ENCODE peak calls at places on chromosome 20, in four cellular contexts. W is left lung, T is choroid plexus epithelial cell, G is endothelial cell. Z is an unnamed sample.
A peak's percentile ranks its signal among the peaks of the same experiment; 100 is the strongest.

GRCh38 chr20:48901326-48901725 is 20.2 kb upstream of the ARFGEF2 start:
- DNase-seq in T (no peak), W (no peak), G (no peak), Z (no peak)

GRCh38 chr20:45935416-45936046 is 1.0 kb downstream of the PCIF1 start:
- DNase-seq in T (peak; percentile 64), G (no peak), W (no peak), Z (no peak)

GRCh38 chr20:34072076-34072475 is 40.0 kb downstream of the EIF2S2 start:
- DNase-seq in G (no peak), W (no peak), T (no peak), Z (no peak)

GRCh38 chr20:16062661-16063591 is 510.3 kb downstream of the KIF16B start:
- DNase-seq in W (no peak), G (no peak), T (no peak), Z (no peak)

GRCh38 chr20:39429716-39430115 is 467.6 kb downstream of the DHX35 start:
- DNase-seq in T (no peak), W (no peak), G (peak; percentile 4), Z (no peak)

GRCh38 chr20:47676219-47676721 is 109.0 kb downstream of the SULF2 start:
- DNase-seq in T (no peak), G (no peak), W (no peak), Z (no peak)

GRCh38 chr20:58084566-58084965 is 143.9 kb downstream of the ANKRD60 start:
- DNase-seq in W (no peak), T (no peak), G (no peak), Z (no peak)

GRCh38 chr20:12928755-12929401 is 79.9 kb upstream of the SPTLC3 start:
- DNase-seq in W (no peak), T (peak; percentile 92), G (no peak), Z (no peak)

GRCh38 chr20:46308258-46309157 is at the start of gene CDH22:
- DNase-seq in G (peak; percentile 69), W (peak; percentile 55), T (peak; percentile 40), Z (peak; percentile 47)

GRCh38 chr20:35568645-35569044 is 26.8 kb downstream of the ERGIC3 start:
- DNase-seq in T (no peak), G (no peak), W (peak; percentile 3), Z (no peak)

GRCh38 chr20:19129976-19130612 is 82.3 kb upstream of the SLC24A3 start:
- DNase-seq in G (no peak), T (no peak), W (no peak), Z (no peak)

GRCh38 chr20:36950432-36951197 is 893 bp downstream of the SAMHD1 start:
- DNase-seq in T (peak; percentile 23), W (peak; percentile 80), G (peak; percentile 31), Z (no peak)

GRCh38 chr20:44990425-44990824 is 24.1 kb downstream of the STK4 start:
- DNase-seq in G (no peak), T (peak; percentile 25), W (no peak), Z (no peak)

GRCh38 chr20:45358282-45359068 is 4.5 kb upstream of the SYS1 start:
- DNase-seq in T (peak; percentile 84), G (no peak), W (no peak), Z (no peak)

GRCh38 chr20:53360815-53361214 is 232.8 kb downstream of the ZNF217 start:
- DNase-seq in G (no peak), T (no peak), W (no peak), Z (no peak)

GRCh38 chr20:47265214-47265613 is 91.3 kb downstream of the ZMYND8 start:
- DNase-seq in G (no peak), T (no peak), W (no peak), Z (no peak)

GRCh38 chr20:7094438-7094997 is 327.0 kb downstream of the BMP2 start:
- DNase-seq in W (no peak), G (peak; percentile 68), T (peak; percentile 72), Z (no peak)

GRCh38 chr20:37999526-38000263 is 33.6 kb downstream of the TTI1 start:
- DNase-seq in W (no peak), T (no peak), G (no peak), Z (no peak)
- TF ChIP-seq CTCF in W (no peak), T (no peak), G (no peak), Z (no peak)

DNA sequence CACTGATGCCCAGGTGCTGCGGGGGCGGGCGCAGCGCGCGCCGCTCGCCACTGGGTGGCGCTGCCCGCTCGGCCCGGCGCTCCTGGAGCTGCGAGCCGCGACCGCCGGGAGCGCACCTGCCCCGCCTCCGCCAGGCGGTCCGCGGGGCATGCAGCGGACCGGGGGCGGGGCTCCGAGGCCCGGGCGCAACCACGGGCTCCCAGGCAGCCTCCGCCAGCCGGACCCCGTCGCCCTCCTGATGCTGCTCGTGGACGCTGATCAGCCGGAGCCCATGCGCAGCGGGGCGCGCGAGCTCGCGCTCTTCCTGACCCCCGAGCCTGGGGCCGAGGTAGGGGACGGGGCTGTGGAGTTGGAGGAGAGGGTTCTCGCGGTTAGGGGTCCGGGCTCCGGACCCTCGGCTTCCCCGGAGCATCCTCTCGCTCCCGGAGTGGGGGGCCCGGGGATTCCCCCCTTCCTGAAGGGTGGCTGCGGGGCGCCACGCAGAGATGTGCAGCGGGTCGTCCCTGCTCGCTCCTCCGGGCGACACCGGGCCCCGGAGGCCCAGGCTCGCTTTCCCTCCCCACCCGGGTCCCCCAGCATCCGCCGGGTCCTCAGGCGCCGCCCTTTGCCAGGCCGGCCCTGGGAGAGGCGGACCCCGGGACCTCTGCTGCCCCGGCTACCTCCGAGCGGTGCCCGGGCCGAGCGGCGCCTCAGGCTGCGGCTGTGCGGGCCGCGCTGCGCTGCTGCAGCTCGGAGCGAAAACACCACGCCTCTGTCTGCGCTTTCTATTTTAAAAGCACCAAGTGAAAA is at the start of gene BCAS4:
- DNase-seq in T (peak; percentile 72), W (peak; percentile 93), G (peak; percentile 90), Z (peak; percentile 84)
- TF ChIP-seq CTCF in T (peak; percentile 53), W (peak; percentile 76), G (peak; percentile 80), Z (peak; percentile 93)

DNA sequence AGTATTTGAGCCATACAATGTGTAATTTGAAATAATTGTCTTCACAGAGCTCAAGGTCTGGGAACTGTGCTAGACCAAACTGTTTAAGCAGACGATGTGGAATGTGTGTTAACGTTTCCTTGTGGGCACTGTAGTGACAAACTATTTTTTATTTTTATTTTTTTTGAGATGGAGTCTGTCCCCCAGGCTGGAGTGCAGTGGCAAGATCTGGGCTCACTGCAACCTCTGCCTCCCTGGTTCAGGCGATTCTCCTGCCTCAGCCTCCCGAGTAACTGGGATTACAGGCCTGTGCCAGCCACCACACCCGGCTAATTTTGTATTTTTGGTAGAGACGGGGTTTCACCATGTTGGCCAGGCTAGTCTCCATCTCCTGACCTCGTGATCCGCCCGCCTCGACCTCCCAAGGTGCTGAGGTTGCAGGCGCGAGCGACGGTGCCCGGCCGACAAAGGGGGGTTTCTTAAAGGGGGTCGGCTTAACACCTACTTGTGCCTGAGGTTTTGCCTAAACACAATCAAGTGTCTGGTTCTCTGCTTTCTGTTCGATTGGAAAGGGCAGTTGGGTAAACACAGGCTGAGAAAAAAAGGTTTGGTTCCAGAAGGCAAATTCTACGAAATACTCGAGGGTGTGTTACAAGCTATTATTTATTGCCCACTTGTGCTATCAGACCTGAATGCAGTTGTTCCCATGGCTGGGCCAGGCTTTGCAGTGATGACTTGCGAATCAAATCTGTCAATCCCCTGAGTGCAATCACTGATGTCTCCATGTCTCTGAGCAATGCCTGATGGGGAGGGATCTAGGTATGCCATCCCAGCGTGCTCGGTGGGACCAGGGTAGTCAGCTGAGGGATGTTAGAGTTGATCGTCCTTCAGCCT is 1.3 kb downstream of the NOP56 start:
- DNase-seq in W (no peak), G (no peak), T (no peak), Z (no peak)
- TF ChIP-seq CTCF in W (no peak), G (no peak), T (no peak), Z (no peak)

GRCh38 chr20:11569163-11569562 is 348.5 kb upstream of the BTBD3 start:
- DNase-seq in T (no peak), G (no peak), W (no peak), Z (no peak)
- TF ChIP-seq CTCF in T (no peak), G (no peak), W (no peak), Z (no peak)

DNA sequence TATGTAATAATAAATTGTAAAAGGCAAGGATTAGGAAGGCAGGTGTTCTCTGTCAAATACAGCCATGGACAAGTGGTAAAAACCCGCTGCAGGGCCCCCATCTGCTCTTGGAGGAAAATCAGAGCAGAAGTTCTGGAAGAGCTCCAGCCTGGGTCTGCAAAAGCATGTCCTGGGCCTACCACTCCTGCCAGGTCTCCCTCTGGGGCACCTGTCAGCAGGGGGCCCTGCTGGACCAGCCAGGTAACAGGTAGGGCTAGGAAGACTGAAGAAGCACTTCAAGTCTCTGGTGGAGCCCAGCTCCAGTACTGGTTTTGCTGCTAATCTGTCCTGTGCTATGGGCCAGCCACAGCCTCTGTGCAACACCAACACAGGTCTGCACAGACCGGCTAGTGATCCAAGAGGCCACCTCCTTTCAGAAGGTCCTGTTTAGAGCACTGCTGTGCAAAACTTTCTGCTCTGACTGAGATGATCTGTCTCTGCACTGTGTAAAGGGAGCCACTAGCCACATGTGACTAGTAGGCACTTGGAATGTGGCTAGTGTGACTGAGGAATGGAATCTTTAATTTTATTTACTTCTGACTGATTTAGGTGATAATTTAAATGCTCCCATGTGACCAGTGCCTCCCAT is 30.2 kb downstream of the RRBP1 start:
- DNase-seq in G (no peak), W (no peak), T (no peak), Z (no peak)
- TF ChIP-seq CTCF in G (no peak), W (no peak), T (no peak), Z (peak; percentile 37)

DNA sequence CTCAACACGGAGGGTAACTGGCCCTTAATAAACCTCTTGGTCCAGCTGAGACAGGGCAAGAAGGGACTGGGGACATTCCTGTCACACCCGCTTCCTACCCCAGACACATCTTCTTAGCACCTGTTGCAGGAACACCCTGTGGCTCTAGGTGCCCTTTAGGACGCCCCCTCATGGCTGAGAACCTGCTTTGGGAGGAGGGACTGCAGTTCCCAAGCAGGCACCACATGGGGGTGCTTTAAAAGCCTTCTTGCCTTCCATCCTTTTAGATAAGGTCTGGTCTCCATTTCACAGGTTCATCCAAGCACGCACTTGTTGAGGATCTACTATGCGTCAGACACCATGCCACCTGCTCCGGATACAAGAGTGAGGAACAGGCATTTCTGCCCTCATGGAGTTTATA is 26.6 kb downstream of the NSFL1C start:
- DNase-seq in W (no peak), G (peak; percentile 37), T (peak; percentile 45), Z (no peak)
- TF ChIP-seq CTCF in W (no peak), G (no peak), T (peak; percentile 69), Z (peak; percentile 20)

GRCh38 chr20:63281741-63282665 is 9.4 kb downstream of the ARFGAP1 start:
- DNase-seq in G (no peak), T (no peak), W (peak; percentile 66), Z (no peak)

GRCh38 chr20:63282946-63283345 is 10.0 kb upstream of the COL20A1 start:
- DNase-seq in G (no peak), T (no peak), W (peak; percentile 70), Z (no peak)

GRCh38 chr20:63279931-63280330 is 7.3 kb downstream of the ARFGAP1 start:
- DNase-seq in W (peak; percentile 16), T (no peak), G (no peak), Z (no peak)

GRCh38 chr20:63280371-63280770 is 7.8 kb downstream of the ARFGAP1 start:
- DNase-seq in T (no peak), G (no peak), W (peak; percentile 29), Z (no peak)

DNA sequence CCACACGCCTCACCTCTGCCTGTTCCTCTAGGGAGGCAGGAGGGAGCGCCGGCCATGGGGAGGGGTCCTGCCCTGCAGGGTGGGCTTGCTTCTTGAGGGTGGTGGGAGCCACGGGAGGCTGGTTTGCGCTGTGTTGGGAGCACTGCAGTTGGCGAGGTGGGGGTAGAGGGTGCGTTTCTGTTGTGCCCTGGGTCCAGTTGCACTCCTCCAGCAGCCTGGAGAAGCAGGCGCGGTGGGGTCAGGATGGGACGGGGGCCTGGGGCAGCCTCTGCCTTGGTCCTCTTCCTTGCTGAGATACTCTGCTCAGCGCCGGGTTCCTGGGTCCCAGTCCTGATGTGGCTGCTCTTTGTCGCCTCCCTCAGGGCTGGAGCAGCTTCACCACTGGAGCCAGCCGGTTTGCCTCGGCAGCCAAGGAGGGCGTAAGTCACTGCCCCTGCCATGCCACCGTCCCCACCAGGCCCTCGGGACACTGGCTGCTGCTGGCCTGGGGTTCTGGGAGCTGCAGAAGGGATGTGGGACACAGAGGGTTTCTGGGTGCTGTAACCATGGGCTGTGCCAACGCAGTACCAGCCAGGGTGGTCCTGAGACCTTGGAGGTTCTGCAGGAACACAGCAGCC is 8.4 kb downstream of the ARFGAP1 start:
- DNase-seq in G (no peak), W (peak; percentile 67), T (no peak), Z (no peak)
- TF ChIP-seq CTCF in G (no peak), W (no peak), T (peak; percentile 57), Z (peak; percentile 37)

Z was measured in progenitor cell of endocrine pancreas.